ENCODE peak calls at places on chromosome X, in four cellular contexts. I is left cardiac atrium, A is NCI-H69, B is pancreas. R is an unnamed sample.

GRCh38 chrX:68807818-68808217 is 21.0 kb upstream of the EFNB1 start:
- DNase-seq in A (peak), B (no peak), I (no peak), R (no peak)

GRCh38 chrX:24241822-24242648 is 71.8 kb downstream of the SUPT20HL2 start:
- DNase-seq in I (no peak), A (peak), B (peak), R (no peak)

GRCh38 chrX:68910743-68911142 is 81.9 kb downstream of the EFNB1 start:
- DNase-seq in B (no peak), I (no peak), A (no peak), R (no peak)

GRCh38 chrX:151753313-151754041 is 18.9 kb downstream of the CNGA2 start:
- DNase-seq in I (peak), B (peak), A (peak), R (no peak)

GRCh38 chrX:154730271-154730883 is 20.5 kb downstream of the GAB3 start:
- DNase-seq in A (no peak), B (peak), I (peak), R (no peak)

GRCh38 chrX:113634565-113634964 is 793.9 kb upstream of the AMOT start:
- DNase-seq in B (no peak), A (no peak), I (no peak), R (no peak)

GRCh38 chrX:3518870-3519269 is 172.4 kb upstream of the MXRA5 start:
- DNase-seq in I (peak), A (no peak), B (no peak), R (no peak)

GRCh38 chrX:74262472-74263209 is 41.3 kb upstream of the ZCCHC13 start:
- DNase-seq in B (no peak), I (no peak), A (peak), R (no peak)

GRCh38 chrX:136147320-136147901 is at the start of gene FHL1:
- DNase-seq in A (peak), I (peak), B (peak), R (peak)

GRCh38 chrX:29627833-29628232 is 587.5 kb upstream of the MAGEB2 start:
- DNase-seq in I (no peak), B (no peak), A (no peak), R (no peak)

GRCh38 chrX:80812176-80812575 is 2.5 kb upstream of the BRWD3 start:
- DNase-seq in B (no peak), I (no peak), A (no peak), R (peak)

GRCh38 chrX:118523920-118524319 is 28.3 kb downstream of the DOCK11 start:
- DNase-seq in A (no peak), B (no peak), I (no peak), R (no peak)

GRCh38 chrX:2664497-2664896 is 26.6 kb upstream of the CD99 start:
- DNase-seq in B (no peak), I (peak), A (no peak), R (no peak)

GRCh38 chrX:136639506-136640176 is 8.3 kb upstream of the CD40LG start:
- DNase-seq in A (no peak), I (no peak), B (no peak), R (no peak)

GRCh38 chrX:119503484-119503861 is 35.2 kb downstream of the SLC25A5 start:
- DNase-seq in I (no peak), A (peak), B (peak), R (no peak)

GRCh38 chrX:17077349-17077748 is 130.9 kb downstream of the REPS2 start:
- DNase-seq in B (no peak), A (no peak), I (no peak), R (no peak)

GRCh38 chrX:143378851-143379250 is 138.4 kb downstream of the SPANXN3 start:
- DNase-seq in I (no peak), B (no peak), A (no peak), R (no peak)

GRCh38 chrX:75297508-75297907 is 23.6 kb downstream of the UPRT start:
- DNase-seq in A (no peak), B (no peak), I (no peak), R (no peak)